ENCODE peak calls at places on chromosome 2, in eight cellular contexts. V is ELF-1, F is caudate nucleus, U is RWPE1, B is fibroblast of lung, Q is iPS-NIHi11, R is endothelial cell, K is activated T-helper 1 cell treated with Interleukin-2 at 50 U/mL for 16 hours. P is an unnamed sample.

GRCh38 chr2:217897816-217898806 is 104.7 kb downstream of the TNS1 start:
- DNase-seq in V (no peak), F (peak), U (no peak), B (no peak), Q (peak), R (no peak), K (no peak), P (no peak)

GRCh38 chr2:111148225-111148873 is 27.6 kb downstream of the BCL2L11 start:
- DNase-seq in V (no peak), F (no peak), U (no peak), B (no peak), Q (no peak), R (no peak), K (no peak), P (no peak)

GRCh38 chr2:29065479-29065847 is 8.9 kb downstream of the PCARE start:
- DNase-seq in V (no peak), F (peak), U (no peak), B (no peak), Q (no peak), R (no peak), K (no peak), P (no peak)

GRCh38 chr2:237449193-237449797 is 35.3 kb upstream of the COL6A3 start:
- DNase-seq in V (no peak), F (no peak), U (no peak), B (peak), Q (no peak), R (peak), K (no peak), P (no peak)

GRCh38 chr2:11430729-11431128 is 35.2 kb downstream of the E2F6 start:
- DNase-seq in V (no peak), F (no peak), U (peak), B (no peak), Q (no peak), R (no peak), K (no peak), P (no peak)

GRCh38 chr2:238879621-238880377 is 31.9 kb downstream of the TWIST2 start:
- DNase-seq in V (no peak), F (no peak), U (no peak), B (no peak), Q (no peak), R (no peak), K (no peak), P (no peak)

GRCh38 chr2:120437604-120438000 is 91.7 kb downstream of the INHBB start:
- DNase-seq in V (no peak), F (no peak), U (no peak), B (no peak), Q (no peak), R (no peak), K (no peak), P (no peak)

GRCh38 chr2:12728221-12728777 is 11.6 kb downstream of the TRIB2 start:
- DNase-seq in V (no peak), F (no peak), U (no peak), B (no peak), Q (no peak), R (no peak), K (peak), P (no peak)

GRCh38 chr2:202530038-202530437 is 104.7 kb upstream of the FAM117B start:
- DNase-seq in V (no peak), F (no peak), U (no peak), B (peak), Q (no peak), R (no peak), K (no peak), P (no peak)

GRCh38 chr2:170500770-170501169 is 214.4 kb upstream of the SP5 start:
- DNase-seq in V (no peak), F (no peak), U (no peak), B (no peak), Q (no peak), R (no peak), K (no peak), P (no peak)

GRCh38 chr2:113282747-113283533 is 4.2 kb upstream of the PAX8 start:
- DNase-seq in V (no peak), F (peak), U (peak), B (peak), Q (peak), R (no peak), K (no peak), P (no peak)

GRCh38 chr2:58535182-58535581 is 294.1 kb upstream of the FANCL start:
- DNase-seq in V (peak), F (no peak), U (no peak), B (no peak), Q (peak), R (no peak), K (no peak), P (no peak)

GRCh38 chr2:237434916-237435315 is 21.0 kb upstream of the COL6A3 start:
- DNase-seq in V (no peak), F (peak), U (no peak), B (peak), Q (no peak), R (no peak), K (peak), P (peak)

GRCh38 chr2:236679906-236680305 is 110.3 kb downstream of the ACKR3 start:
- DNase-seq in V (no peak), F (no peak), U (peak), B (peak), Q (no peak), R (no peak), K (no peak), P (no peak)

GRCh38 chr2:180970052-180970451 is 10.4 kb upstream of the UBE2E3 start:
- DNase-seq in V (no peak), F (no peak), U (no peak), B (no peak), Q (no peak), R (no peak), K (no peak), P (no peak)

GRCh38 chr2:96882230-96882629 is 12.3 kb upstream of the SEMA4C start:
- DNase-seq in V (peak), F (no peak), U (no peak), B (no peak), Q (no peak), R (no peak), K (no peak), P (no peak)

GRCh38 chr2:241673189-241673663 is 13.4 kb downstream of the DTYMK start:
- DNase-seq in V (no peak), F (no peak), U (no peak), B (no peak), Q (no peak), R (no peak), K (no peak), P (no peak)

GRCh38 chr2:152450176-152450575 is 115.2 kb downstream of the FMNL2 start:
- DNase-seq in V (no peak), F (no peak), U (no peak), B (no peak), Q (no peak), R (no peak), K (no peak), P (no peak)

GRCh38 chr2:189628817-189629552 is 32.3 kb upstream of the ASNSD1 start:
- DNase-seq in V (no peak), F (no peak), U (no peak), B (no peak), Q (no peak), R (no peak), K (no peak), P (no peak)

GRCh38 chr2:43368483-43369385 is 142.3 kb upstream of the ZFP36L2 start:
- DNase-seq in V (no peak), F (no peak), U (no peak), B (peak), Q (no peak), R (no peak), K (no peak), P (no peak)

GRCh38 chr2:215839816-215840215 is 173.5 kb downstream of the MREG start:
- DNase-seq in V (no peak), F (no peak), U (no peak), B (no peak), Q (peak), R (no peak), K (no peak), P (no peak)

GRCh38 chr2:98805412-98806265 is 74.7 kb upstream of the MGAT4A start:
- DNase-seq in V (peak), F (no peak), U (peak), B (peak), Q (no peak), R (no peak), K (no peak), P (peak)

GRCh38 chr2:145702305-145702704 is 1182.4 kb upstream of the ZEB2 start:
- DNase-seq in V (no peak), F (no peak), U (no peak), B (no peak), Q (no peak), R (no peak), K (no peak), P (no peak)

GRCh38 chr2:29309090-29310054 is 194.2 kb downstream of the CLIP4 start:
- DNase-seq in V (peak), F (peak), U (peak), B (peak), Q (peak), R (peak), K (no peak), P (peak)

GRCh38 chr2:17125989-17126620 is 392.1 kb downstream of the RAD51AP2 start:
- DNase-seq in V (no peak), F (no peak), U (no peak), B (no peak), Q (no peak), R (no peak), K (no peak), P (no peak)

GRCh38 chr2:29106980-29107388 is 8.2 kb upstream of the CLIP4 start:
- DNase-seq in V (no peak), F (peak), U (no peak), B (peak), Q (no peak), R (no peak), K (no peak), P (no peak)

GRCh38 chr2:9752441-9753275 is 90.6 kb upstream of the TAF1B start:
- DNase-seq in V (no peak), F (no peak), U (peak), B (peak), Q (no peak), R (no peak), K (peak), P (no peak)

GRCh38 chr2:163732718-163733117 is 3.1 kb downstream of the FIGN start:
- DNase-seq in V (no peak), F (no peak), U (no peak), B (peak), Q (no peak), R (no peak), K (no peak), P (no peak)

GRCh38 chr2:45960057-45960863 is 308.8 kb downstream of the PRKCE start:
- DNase-seq in V (no peak), F (no peak), U (no peak), B (no peak), Q (no peak), R (no peak), K (no peak), P (no peak)

GRCh38 chr2:19901201-19901457 is 654 bp downstream of the TTC32 start:
- DNase-seq in V (no peak), F (no peak), U (peak), B (no peak), Q (no peak), R (no peak), K (no peak), P (no peak)

GRCh38 chr2:188079176-188079575 is 212.5 kb upstream of the GULP1 start:
- DNase-seq in V (no peak), F (no peak), U (no peak), B (peak), Q (no peak), R (no peak), K (no peak), P (no peak)

GRCh38 chr2:188693771-188694170 is 280.4 kb upstream of the COL3A1 start:
- DNase-seq in V (no peak), F (no peak), U (no peak), B (no peak), Q (no peak), R (no peak), K (no peak), P (no peak)

GRCh38 chr2:33141476-33141875 is 194.7 kb downstream of the LTBP1 start:
- DNase-seq in V (no peak), F (no peak), U (no peak), B (no peak), Q (no peak), R (no peak), K (no peak), P (no peak)